ENCODE peak calls at places on chromosomes 12 and 14, in six cellular contexts. S, Y, N, B, K and R are unnamed samples.

GRCh38 chr14:102761206-102761605 is 16.0 kb upstream of the TRAF3 start:
- DNase-seq in N (no peak), Y (no peak), S (no peak), B (no peak), K (no peak), R (no peak)

GRCh38 chr14:23089498-23090253 is 5.3 kb downstream of the ACIN1 start:
- DNase-seq in B (no peak), S (no peak), N (no peak), Y (no peak), K (no peak), R (no peak)

GRCh38 chr14:52961060-52961639 is 10.3 kb upstream of the FERMT2 start:
- DNase-seq in N (peak; percentile 55), K (peak; percentile 72), Y (peak; percentile 51), B (peak; percentile 30), S (peak; percentile 72), R (no peak)

GRCh38 chr14:76109087-76109880 is 42.4 kb upstream of the GPATCH2L start:
- DNase-seq in B (no peak), S (no peak), K (peak; percentile 72), N (peak; percentile 83), Y (no peak), R (no peak)

GRCh38 chr14:72894623-72895378 is 900 bp upstream of the DPF3 start:
- DNase-seq in N (peak; percentile 75), S (no peak), K (peak; percentile 30), B (no peak), Y (no peak), R (no peak)

GRCh38 chr14:29235991-29236390 is 469.4 kb downstream of the FOXG1 start:
- DNase-seq in K (peak; percentile 16), N (no peak), Y (no peak), S (no peak), B (no peak), R (no peak)

GRCh38 chr14:57390806-57391562 is 598 bp downstream of the NAA30 start:
- DNase-seq in Y (peak; percentile 68), K (peak; percentile 71), N (peak; percentile 64), S (peak; percentile 65), B (peak; percentile 6), R (no peak)

GRCh38 chr14:99441157-99441870 is 39.3 kb downstream of the SETD3 start:
- DNase-seq in B (no peak), K (no peak), S (no peak), Y (no peak), N (no peak), R (no peak)

GRCh38 chr12:84276215-84276614 is 636.4 kb downstream of the SLC6A15 start:
- DNase-seq in B (no peak), Y (no peak), S (no peak), K (no peak), N (no peak), R (no peak)

GRCh38 chr12:67484788-67485480 is 163.6 kb upstream of the DYRK2 start:
- DNase-seq in S (no peak), N (no peak), K (no peak), B (no peak), Y (no peak), R (no peak)

GRCh38 chr14:105933238-105933637 is 406.9 kb downstream of the TMEM121 start:
- DNase-seq in Y (no peak), N (no peak), B (no peak), K (no peak), S (no peak), R (no peak)

GRCh38 chr12:6923851-6924250 is 3.9 kb upstream of the ATN1 start:
- DNase-seq in Y (peak; percentile 28), N (no peak), B (no peak), S (no peak), K (no peak), R (no peak)

GRCh38 chr12:6923003-6923732 is 4.6 kb upstream of the ATN1 start:
- DNase-seq in S (no peak), K (no peak), B (no peak), N (no peak), Y (peak; percentile 41), R (no peak)

GRCh38 chr12:6925543-6926279 is 2.0 kb upstream of the ATN1 start:
- DNase-seq in K (peak; percentile 92), S (no peak), N (peak; percentile 81), Y (peak; percentile 91), B (no peak), R (no peak)

GRCh38 chr12:6927379-6927991 is at the start of gene ATN1:
- DNase-seq in Y (peak; percentile 95), S (peak; percentile 68), N (peak; percentile 92), K (peak; percentile 76), B (no peak), R (no peak)

GRCh38 chr12:6925239-6925542 is 2.6 kb upstream of the ATN1 start:
- DNase-seq in S (no peak), N (no peak), B (no peak), K (no peak), Y (peak; percentile 75), R (no peak)
- H3K4me3 ChIP-seq in S (no peak overlapping the region), N (peak overlapping the region; percentile 85), B (no peak overlapping the region), K (peak overlapping the region; percentile 58), Y (no peak overlapping the region), R (no peak overlapping the region)

GRCh38 chr12:133190176-133190575 is 8.9 kb downstream of the ZNF268 start:
- DNase-seq in Y (no peak), K (no peak), S (no peak), N (no peak), B (no peak), R (no peak)

DNA sequence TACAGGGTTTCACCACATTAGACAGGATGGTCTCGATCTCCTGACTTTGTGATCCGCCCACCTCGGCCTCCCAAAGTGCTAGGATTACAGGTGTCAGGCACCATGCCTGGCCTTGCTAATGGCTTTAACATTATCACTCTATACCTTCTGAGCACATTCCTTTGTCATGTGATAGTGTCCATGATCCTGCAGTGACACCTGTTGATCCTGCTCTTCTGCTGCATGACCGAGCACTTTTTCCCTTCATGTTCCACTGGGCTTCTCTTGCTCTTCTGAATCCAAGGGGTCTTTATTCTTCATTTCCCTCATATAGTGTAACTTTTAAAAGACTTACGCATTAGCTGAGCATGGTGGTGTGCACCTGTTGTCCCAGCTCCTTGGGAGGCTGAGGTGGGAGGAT is 11.6 kb downstream of the ZNF268 start:
- DNase-seq in K (no peak), Y (no peak), N (no peak), S (no peak), B (no peak), R (no peak)
- H3K9me3 ChIP-seq in K (peaks cover 6% of the 10 kb centered on the region), Y (peaks cover 38% of the 10 kb centered on the region), N (peaks cover 82% of the 10 kb centered on the region), S (peaks cover 56% of the 10 kb centered on the region), B (peaks cover 51% of the 10 kb centered on the region), R (peaks cover 10% of the 10 kb centered on the region)

GRCh38 chr12:53493610-53494391 is 5.5 kb downstream of the MAP3K12 start:
- DNase-seq in K (no peak), N (no peak), Y (no peak), S (no peak), B (no peak), R (no peak)

GRCh38 chr12:53492830-53493609 is 6.2 kb downstream of the MAP3K12 start:
- DNase-seq in B (peak; percentile 66), K (peak; percentile 96), Y (peak; percentile 98), N (peak; percentile 96), S (peak; percentile 93), R (peak; percentile 95)

GRCh38 chr12:53489242-53489915 is 9.9 kb downstream of the MAP3K12 start:
- DNase-seq in N (no peak), Y (no peak), K (no peak), B (no peak), S (no peak), R (no peak)

GRCh38 chr12:53495903-53496751 is 3.1 kb downstream of the MAP3K12 start:
- DNase-seq in Y (peak; percentile 82), N (peak; percentile 77), B (no peak), S (no peak), K (peak; percentile 75), R (no peak)

GRCh38 chr12:53492188-53492587 is 7.1 kb downstream of the MAP3K12 start:
- DNase-seq in K (no peak), Y (no peak), S (no peak), B (no peak), N (no peak), R (no peak)
- H3K4me3 ChIP-seq in K (peak overlapping the region; percentile 72), Y (peak overlapping the region; percentile 47), S (no peak overlapping the region), B (no peak overlapping the region), N (peak overlapping the region; percentile 70), R (peak overlapping the region; percentile 60)

GRCh38 chr12:88909510-88909909 is 329.2 kb upstream of the KITLG start:
- DNase-seq in N (no peak), K (no peak), S (no peak), B (no peak), Y (no peak), R (no peak)

GRCh38 chr12:88914967-88915366 is 334.7 kb upstream of the KITLG start:
- DNase-seq in K (no peak), Y (no peak), N (no peak), S (no peak), B (no peak), R (no peak)
- H3K9me3 ChIP-seq in K (no peaks in the 10 kb centered on the region), Y (no peaks in the 10 kb centered on the region), N (peaks cover 12% of the 10 kb centered on the region), S (peaks cover 4% of the 10 kb centered on the region), B (no peaks in the 10 kb centered on the region), R (no peaks in the 10 kb centered on the region)

GRCh38 chr12:54388214-54389138 is 3.9 kb upstream of the ZNF385A start:
- DNase-seq in S (no peak), B (no peak), Y (no peak), K (no peak), N (peak; percentile 29), R (no peak)

GRCh38 chr12:54389139-54389508 is 4.6 kb upstream of the ZNF385A start:
- DNase-seq in N (peak; percentile 38), K (no peak), S (no peak), B (no peak), Y (no peak), R (no peak)

GRCh38 chr12:54390668-54391551 is 6.4 kb upstream of the ZNF385A start:
- DNase-seq in K (no peak), S (peak; percentile 82), N (peak; percentile 63), Y (peak; percentile 81), B (peak; percentile 31), R (no peak)

GRCh38 chr12:54389536-54390175 is 5.1 kb upstream of the ZNF385A start:
- DNase-seq in Y (no peak), N (peak; percentile 39), S (no peak), B (no peak), K (no peak), R (no peak)

DNA sequence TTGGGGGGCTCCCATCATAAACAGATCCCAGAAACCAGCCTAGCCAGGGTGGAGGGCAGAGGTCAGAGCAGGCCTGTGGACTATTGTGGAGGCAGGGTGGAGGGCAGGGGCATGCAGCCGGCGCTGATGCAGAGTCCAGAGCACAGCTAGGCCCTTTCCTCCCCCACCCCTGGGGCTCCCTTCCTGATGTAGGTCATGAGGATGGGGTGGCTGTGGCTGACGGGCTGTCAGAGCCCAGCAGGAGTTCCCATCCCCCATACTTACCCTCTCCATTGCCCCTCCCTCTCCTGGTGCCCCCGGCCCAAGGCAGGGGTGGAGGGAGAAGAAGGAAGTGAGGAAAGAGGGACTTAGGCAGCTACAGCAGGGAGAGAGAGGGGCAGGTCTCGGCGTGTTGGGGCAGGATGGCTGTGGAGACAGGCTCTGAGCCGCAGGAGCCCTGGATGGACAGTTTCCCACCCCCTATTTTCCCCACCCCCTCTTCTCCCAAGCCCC is 5.7 kb upstream of the ZNF385A start:
- DNase-seq in K (no peak), S (no peak), Y (no peak), B (no peak), N (peak; percentile 49), R (no peak)
- H3K4me3 ChIP-seq in K (no peak overlapping the region), S (no peak overlapping the region), Y (no peak overlapping the region), B (no peak overlapping the region), N (no peak overlapping the region), R (peak overlapping the region; percentile 58)